ENCODE peak calls at places on chromosomes 2 and 18, in ten cellular contexts. B is tibial nerve, D is H54, G is A549, S is HCT116, T is IMR-90, L is uterus, J is GM12891, N is adrenal gland, E is upper lobe of left lung. M is an unnamed sample.

GRCh38 chr18:67519582-67519981 is 3.1 kb upstream of the DSEL start:
- DNase-seq in S (no peak), T (peak), E (no peak), D (no peak), B (no peak), J (no peak), L (no peak), N (no peak), G (no peak), M (no peak)

GRCh38 chr2:156331572-156332451 is 709 bp downstream of the NR4A2 start:
- DNase-seq in N (peak), E (peak), B (peak), G (peak), T (peak), L (peak), S (no peak), D (peak), J (no peak), M (peak)

GRCh38 chr2:119494163-119494790 is 30.0 kb downstream of the SCTR start:
- DNase-seq in N (no peak), D (no peak), G (peak), J (no peak), L (no peak), E (no peak), B (no peak), T (no peak), S (no peak), M (peak)

GRCh38 chr18:62327977-62328376 is 2.9 kb downstream of the TNFRSF11A start:
- DNase-seq in D (no peak), G (no peak), E (no peak), J (no peak), N (no peak), B (no peak), S (no peak), L (no peak), T (no peak), M (no peak)

GRCh38 chr2:145623136-145623535 is 1103.2 kb upstream of the ZEB2 start:
- DNase-seq in S (no peak), N (no peak), D (no peak), E (no peak), J (no peak), T (peak), G (no peak), L (no peak), B (no peak), M (no peak)

GRCh38 chr2:86704482-86704971 is 15.6 kb upstream of the RMND5A start:
- DNase-seq in B (no peak), J (no peak), G (peak), N (peak), L (peak), E (no peak), T (peak), D (peak), S (peak), M (no peak)

GRCh38 chr18:9971313-9971920 is 57.6 kb downstream of the VAPA start:
- DNase-seq in S (peak), J (no peak), G (peak), D (peak), L (peak), B (peak), N (peak), T (peak), E (peak), M (no peak)

GRCh38 chr18:14925281-14925709 is 177.3 kb downstream of the ANKRD30B start:
- DNase-seq in D (no peak), N (no peak), G (no peak), L (no peak), E (no peak), B (no peak), S (no peak), J (no peak), T (no peak), M (no peak)

GRCh38 chr18:3665780-3666525 is 216.0 kb downstream of the TGIF1 start:
- DNase-seq in T (peak), J (peak), N (peak), L (peak), G (peak), E (peak), D (peak), B (peak), S (peak), M (no peak)

GRCh38 chr2:11342561-11343343 is 1.7 kb downstream of the ROCK2 start:
- DNase-seq in T (peak), G (peak), S (peak), N (peak), L (no peak), D (peak), B (no peak), E (no peak), J (no peak), M (no peak)

GRCh38 chr2:33215299-33215698 is 261.1 kb upstream of the RASGRP3 start:
- DNase-seq in B (peak), T (peak), J (no peak), S (no peak), E (no peak), L (no peak), N (no peak), G (no peak), D (no peak), M (no peak)

GRCh38 chr2:192313773-192314172 is 119.0 kb upstream of the TMEFF2 start:
- DNase-seq in L (no peak), S (no peak), T (no peak), E (no peak), B (no peak), N (no peak), D (no peak), G (no peak), J (no peak), M (no peak)

GRCh38 chr2:98205901-98206300 is 118.9 kb downstream of the VWA3B start:
- DNase-seq in T (no peak), D (no peak), J (no peak), S (no peak), G (peak), B (no peak), E (no peak), L (no peak), N (no peak), M (no peak)

GRCh38 chr2:69253893-69254292 is 133.1 kb downstream of the GFPT1 start:
- DNase-seq in T (peak), E (no peak), G (peak), J (no peak), N (peak), L (peak), B (no peak), S (no peak), D (peak), M (no peak)

GRCh38 chr18:74316257-74317180 is 880 bp downstream of the C18orf63 start:
- DNase-seq in N (no peak), E (no peak), T (peak), B (no peak), D (no peak), J (no peak), G (peak), L (no peak), S (no peak), M (no peak)

GRCh38 chr2:226447896-226448295 is 351.7 kb downstream of the IRS1 start:
- DNase-seq in J (no peak), T (peak), S (no peak), B (no peak), G (no peak), L (no peak), D (no peak), N (no peak), E (no peak), M (no peak)

GRCh38 chr2:133838642-133839370 is 270.5 kb upstream of the NCKAP5 start:
- DNase-seq in D (no peak), N (no peak), T (no peak), S (no peak), J (no peak), B (no peak), E (no peak), L (no peak), G (no peak), M (no peak)

GRCh38 chr18:44788334-44788733 is 107.6 kb downstream of the SETBP1 start:
- DNase-seq in S (no peak), E (no peak), G (no peak), D (no peak), J (no peak), T (no peak), B (no peak), N (no peak), L (no peak), M (no peak)

GRCh38 chr2:236744316-236745105 is 174.9 kb downstream of the ACKR3 start:
- DNase-seq in S (no peak), E (no peak), N (no peak), B (no peak), T (peak), L (no peak), G (no peak), D (no peak), J (no peak), M (no peak)

GRCh38 chr2:234702731-234703225 is 205.9 kb upstream of the ARL4C start:
- DNase-seq in N (no peak), S (no peak), E (no peak), G (peak), L (no peak), D (no peak), J (no peak), B (no peak), T (no peak), M (no peak)

GRCh38 chr2:215356334-215356947 is 44.6 kb downstream of the ATIC start:
- DNase-seq in L (no peak), B (no peak), D (no peak), E (no peak), J (no peak), S (no peak), N (no peak), G (no peak), T (no peak), M (no peak)

GRCh38 chr2:96157649-96158553 is 12.7 kb upstream of the DUSP2 start:
- DNase-seq in E (peak), T (no peak), B (no peak), J (peak), D (no peak), N (no peak), G (no peak), S (no peak), L (no peak), M (no peak)
- TF ChIP-seq POLR2A in E (no peak), T (no peak), B (no peak), J (peak), D (no peak), N (no peak), G (no peak), S (no peak), L (no peak), M (no peak)

GRCh38 chr2:96489261-96489660 is 15.9 kb downstream of the NEURL3 start:
- DNase-seq in B (no peak), T (no peak), L (no peak), E (no peak), G (no peak), S (no peak), N (no peak), D (no peak), J (no peak), M (no peak)

GRCh38 chr2:96485350-96485749 is 19.8 kb downstream of the NEURL3 start:
- DNase-seq in G (no peak), T (no peak), B (no peak), N (no peak), D (peak), J (no peak), S (no peak), E (no peak), L (no peak), M (no peak)

GRCh38 chr2:96484096-96484495 is 21.1 kb downstream of the NEURL3 start:
- DNase-seq in B (no peak), D (no peak), G (no peak), J (no peak), E (no peak), N (no peak), T (no peak), S (no peak), L (no peak), M (no peak)

GRCh38 chr2:96489673-96490072 is 15.5 kb downstream of the NEURL3 start:
- DNase-seq in E (no peak), B (no peak), L (no peak), G (no peak), D (no peak), S (no peak), J (no peak), T (no peak), N (no peak), M (no peak)

DNA sequence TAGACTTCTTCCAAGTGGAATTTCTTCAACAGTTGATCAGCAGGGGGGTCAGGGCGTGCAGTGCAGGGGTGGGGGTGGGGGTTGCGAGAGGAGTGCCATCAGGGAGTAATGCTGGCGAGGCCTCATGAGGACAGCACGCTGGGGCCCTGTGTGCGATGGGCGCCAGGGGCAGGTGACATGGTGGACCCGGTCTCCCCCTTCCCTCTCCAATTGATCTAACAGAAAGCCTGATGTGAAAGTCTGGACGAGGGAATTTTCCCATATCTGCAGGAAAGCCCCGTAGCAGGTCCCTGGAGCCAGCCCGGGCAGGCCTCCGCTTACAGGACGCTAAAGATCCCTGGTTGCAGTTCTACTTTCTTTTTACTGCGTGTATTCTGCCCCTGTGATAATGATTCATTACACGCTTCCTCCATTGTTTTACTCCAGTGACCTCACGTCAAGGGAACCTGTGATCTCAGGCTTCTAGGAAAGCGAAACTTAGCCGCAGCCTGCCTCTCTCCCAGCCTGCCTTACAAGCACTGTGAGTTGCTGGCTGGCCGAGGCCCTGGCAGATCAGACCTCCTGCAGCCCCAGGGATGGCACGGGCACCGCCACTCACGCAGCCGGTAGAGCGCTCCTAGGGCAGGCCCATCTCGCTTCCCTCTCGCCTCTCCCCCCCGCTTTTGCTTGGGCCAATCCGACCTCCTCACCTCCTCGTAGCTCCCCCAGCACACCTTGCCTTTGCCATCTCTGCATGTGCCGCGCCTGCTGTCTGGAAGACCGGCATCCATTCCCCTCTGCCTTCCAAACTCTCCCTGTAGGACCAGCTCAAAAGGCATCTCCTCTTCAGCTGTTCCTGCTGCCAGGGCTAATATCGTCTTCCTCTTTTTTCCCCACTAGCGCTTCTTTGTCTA is 19.2 kb downstream of the NEURL3 start:
- DNase-seq in B (no peak), T (peak), J (peak), E (peak), N (peak), S (no peak), D (peak), G (no peak), L (peak), M (no peak)
- TF ChIP-seq POLR2A in B (no peak), T (no peak), J (peak), E (no peak), N (peak), S (no peak), D (peak), G (no peak), L (peak), M (no peak)

GRCh38 chr2:46230115-46230571 is 67.1 kb upstream of the EPAS1 start:
- DNase-seq in L (no peak), G (peak), J (no peak), T (no peak), N (no peak), S (no peak), E (peak), B (no peak), D (no peak), M (no peak)

GRCh38 chr2:46227674-46228289 is 69.4 kb upstream of the EPAS1 start:
- DNase-seq in D (no peak), E (no peak), G (no peak), S (no peak), L (no peak), N (no peak), J (no peak), T (no peak), B (no peak), M (no peak)

GRCh38 chr2:46231721-46232120 is 65.5 kb upstream of the EPAS1 start:
- DNase-seq in N (no peak), S (no peak), T (no peak), E (no peak), B (no peak), J (no peak), D (no peak), L (no peak), G (no peak), M (no peak)

GRCh38 chr2:46230677-46231425 is 66.4 kb upstream of the EPAS1 start:
- DNase-seq in D (no peak), N (no peak), S (no peak), T (no peak), L (no peak), E (peak), J (no peak), B (no peak), G (no peak), M (no peak)

DNA sequence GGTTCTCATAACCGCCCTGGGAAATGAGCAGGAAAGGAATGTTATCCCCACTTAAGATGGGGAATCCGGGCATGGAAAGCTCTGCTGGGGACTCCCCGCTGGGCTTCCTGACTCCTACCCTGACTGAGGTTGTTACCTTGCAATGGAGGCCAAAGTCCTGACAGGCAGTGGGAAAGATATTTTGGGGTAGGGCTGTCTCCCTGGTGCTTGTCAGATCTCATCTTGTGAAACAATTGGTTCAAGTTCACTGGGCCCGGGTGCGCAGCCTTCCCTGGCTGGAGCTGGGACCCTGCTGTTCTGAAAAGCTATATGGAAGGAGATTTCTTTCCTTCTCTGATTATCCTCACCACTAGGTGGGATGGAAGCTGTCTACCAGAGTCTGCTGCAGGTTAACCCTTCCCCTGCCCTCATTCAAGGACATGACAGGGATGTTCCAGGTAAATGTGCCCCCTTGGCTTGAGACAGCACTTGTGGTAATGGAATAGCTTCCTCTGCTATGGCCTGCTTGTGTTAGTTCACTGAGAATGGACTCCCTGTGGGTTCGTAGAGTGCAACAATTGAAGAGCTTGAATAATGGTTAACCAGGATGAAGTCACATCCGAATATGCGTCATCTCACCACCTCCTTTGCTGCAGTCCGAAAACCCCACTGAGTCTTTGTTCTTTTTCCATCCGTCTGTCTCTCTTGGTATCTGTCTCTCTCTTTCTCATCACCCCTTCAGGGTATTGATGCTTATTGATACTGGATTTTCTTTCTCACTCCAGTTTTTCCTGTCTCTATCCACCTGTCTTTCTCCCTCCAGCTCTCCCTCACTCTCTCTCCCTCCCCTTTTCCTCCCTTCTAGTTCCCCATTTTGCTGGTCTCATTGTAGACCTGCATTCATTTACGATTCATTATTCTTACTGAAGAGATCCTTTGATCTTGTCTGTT is 67.8 kb upstream of the EPAS1 start:
- DNase-seq in S (no peak), B (no peak), T (peak), G (peak), J (no peak), D (no peak), N (no peak), L (no peak), E (no peak), M (no peak)
- TF ChIP-seq POLR2A in S (no peak), B (no peak), T (no peak), G (peak), J (no peak), D (no peak), N (no peak), L (no peak), E (no peak), M (no peak)

DNA sequence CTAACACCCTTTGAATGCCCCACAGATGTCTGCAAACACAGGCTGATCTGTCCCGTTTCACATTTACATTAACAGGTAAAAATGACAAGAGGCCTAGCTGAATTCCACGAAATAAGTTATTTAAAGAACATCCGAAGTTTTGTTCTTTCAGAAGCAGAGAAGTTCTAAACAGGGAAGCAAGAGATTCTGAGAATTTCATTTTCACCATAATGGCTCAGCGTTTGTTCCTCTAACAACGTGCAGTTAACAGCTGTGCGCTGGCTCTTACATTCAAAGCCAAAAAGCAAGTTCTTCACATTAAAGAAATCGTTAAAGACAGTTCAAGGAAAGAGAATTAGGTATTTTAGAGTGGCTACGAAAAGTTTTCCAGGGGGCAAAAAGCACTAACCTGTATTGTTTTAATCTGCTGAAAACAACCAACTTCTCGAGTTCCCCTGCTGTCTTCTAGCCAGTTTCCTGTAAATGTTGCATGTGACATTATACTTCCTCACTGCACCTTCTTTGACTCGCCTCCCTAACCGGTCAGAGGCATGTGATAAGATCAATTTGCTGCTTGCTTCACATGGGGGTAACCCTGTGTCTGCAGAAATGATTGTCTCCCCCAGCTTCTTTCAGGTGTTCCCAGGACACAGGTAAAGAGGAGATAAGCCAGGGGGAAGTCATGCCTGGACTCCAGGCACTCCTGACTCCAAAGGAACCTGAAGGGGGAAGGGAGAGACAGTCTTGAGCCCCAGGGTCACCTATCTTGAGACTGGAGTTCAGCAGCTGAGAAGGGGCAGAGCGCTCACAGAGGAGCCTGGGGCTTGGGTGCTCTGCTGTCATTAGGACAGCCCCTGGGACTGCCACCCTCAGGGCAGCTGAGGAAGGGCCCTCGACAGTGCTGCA is 36.8 kb upstream of the WIPF1 start:
- DNase-seq in E (peak), B (no peak), D (no peak), N (no peak), L (no peak), G (no peak), J (no peak), S (no peak), T (peak), M (no peak)
- TF ChIP-seq POLR2A in E (no peak), B (peak), D (no peak), N (peak), L (no peak), G (no peak), J (peak), S (no peak), T (no peak), M (no peak)